ENCODE peak calls at places on chromosomes 2 and 18, in seven cellular contexts. One of them, this sample, is unnamed.

GRCh38 chr18:46820863-46821262 is 64.0 kb upstream of the ST8SIA5 start:
- DNase-seq in HT1080: no peak
- DNase-seq in Panc1: no peak
- DNase-seq in MCF 10A: no peak
- DNase-seq in cardiac fibroblast: no peak
- DNase-seq in stimulated activated naive CD4-positive, alpha-beta T cell: no peak
- DNase-seq in SK-MEL-5: no peak
- DNase-seq in this sample: no peak

GRCh38 chr2:107927034-107927534 is 59.2 kb upstream of the SLC5A7 start:
- DNase-seq in cardiac fibroblast: no peak
- DNase-seq in stimulated activated naive CD4-positive, alpha-beta T cell: no peak
- DNase-seq in HT1080: no peak
- DNase-seq in Panc1: no peak
- DNase-seq in MCF 10A: peak
- DNase-seq in SK-MEL-5: no peak
- DNase-seq in this sample: no peak

GRCh38 chr2:156394033-156394741 is 42.0 kb upstream of the GPD2 start:
- DNase-seq in HT1080: no peak
- DNase-seq in Panc1: no peak
- DNase-seq in SK-MEL-5: no peak
- DNase-seq in stimulated activated naive CD4-positive, alpha-beta T cell: no peak
- DNase-seq in cardiac fibroblast: no peak
- DNase-seq in MCF 10A: no peak
- DNase-seq in this sample: no peak

GRCh38 chr2:65277791-65278449 is 50.3 kb downstream of the ACTR2 start:
- DNase-seq in Panc1: no peak
- DNase-seq in HT1080: peak
- DNase-seq in SK-MEL-5: no peak
- DNase-seq in MCF 10A: no peak
- DNase-seq in stimulated activated naive CD4-positive, alpha-beta T cell: no peak
- DNase-seq in cardiac fibroblast: no peak
- DNase-seq in this sample: peak

GRCh38 chr2:127647242-127648190 is 1.6 kb downstream of the GPR17 start:
- DNase-seq in Panc1: no peak
- DNase-seq in stimulated activated naive CD4-positive, alpha-beta T cell: no peak
- DNase-seq in cardiac fibroblast: no peak
- DNase-seq in SK-MEL-5: no peak
- DNase-seq in MCF 10A: peak
- DNase-seq in HT1080: peak
- DNase-seq in this sample: peak

GRCh38 chr2:85734015-85734414 is 19.8 kb upstream of the ATOH8 start:
- DNase-seq in SK-MEL-5: no peak
- DNase-seq in HT1080: no peak
- DNase-seq in MCF 10A: no peak
- DNase-seq in Panc1: no peak
- DNase-seq in cardiac fibroblast: no peak
- DNase-seq in stimulated activated naive CD4-positive, alpha-beta T cell: no peak
- DNase-seq in this sample: no peak

GRCh38 chr2:37378411-37378810 is 34.0 kb downstream of the QPCT start:
- DNase-seq in Panc1: no peak
- DNase-seq in cardiac fibroblast: peak
- DNase-seq in MCF 10A: peak
- DNase-seq in stimulated activated naive CD4-positive, alpha-beta T cell: no peak
- DNase-seq in SK-MEL-5: no peak
- DNase-seq in HT1080: peak
- DNase-seq in this sample: peak

GRCh38 chr2:73877071-73877802 is 15.6 kb upstream of the ACTG2 start:
- DNase-seq in stimulated activated naive CD4-positive, alpha-beta T cell: no peak
- DNase-seq in Panc1: no peak
- DNase-seq in cardiac fibroblast: no peak
- DNase-seq in SK-MEL-5: no peak
- DNase-seq in MCF 10A: no peak
- DNase-seq in HT1080: no peak
- DNase-seq in this sample: no peak

GRCh38 chr18:36519358-36519757 is 221.8 kb downstream of the FHOD3 start:
- DNase-seq in SK-MEL-5: no peak
- DNase-seq in stimulated activated naive CD4-positive, alpha-beta T cell: no peak
- DNase-seq in HT1080: peak
- DNase-seq in Panc1: no peak
- DNase-seq in cardiac fibroblast: peak
- DNase-seq in MCF 10A: peak
- DNase-seq in this sample: peak

GRCh38 chr18:69885381-69885780 is 62.3 kb downstream of the CD226 start:
- DNase-seq in stimulated activated naive CD4-positive, alpha-beta T cell: no peak
- DNase-seq in MCF 10A: no peak
- DNase-seq in cardiac fibroblast: no peak
- DNase-seq in Panc1: no peak
- DNase-seq in HT1080: no peak
- DNase-seq in SK-MEL-5: no peak
- DNase-seq in this sample: no peak

GRCh38 chr2:235498556-235499305 is 4.9 kb downstream of the AGAP1 start:
- DNase-seq in stimulated activated naive CD4-positive, alpha-beta T cell: no peak
- DNase-seq in cardiac fibroblast: no peak
- DNase-seq in HT1080: peak
- DNase-seq in MCF 10A: peak
- DNase-seq in SK-MEL-5: no peak
- DNase-seq in Panc1: no peak
- DNase-seq in this sample: peak

GRCh38 chr2:43465234-43465633 is 130.6 kb downstream of the THADA start:
- DNase-seq in cardiac fibroblast: no peak
- DNase-seq in MCF 10A: no peak
- DNase-seq in HT1080: no peak
- DNase-seq in stimulated activated naive CD4-positive, alpha-beta T cell: no peak
- DNase-seq in Panc1: no peak
- DNase-seq in SK-MEL-5: no peak
- DNase-seq in this sample: no peak

GRCh38 chr2:128585706-128586105 is 267.0 kb upstream of the HS6ST1 start:
- DNase-seq in SK-MEL-5: no peak
- DNase-seq in HT1080: peak
- DNase-seq in cardiac fibroblast: peak
- DNase-seq in MCF 10A: peak
- DNase-seq in stimulated activated naive CD4-positive, alpha-beta T cell: no peak
- DNase-seq in Panc1: no peak
- DNase-seq in this sample: peak

This sample was measured in kidney tubule cell.